ENCODE peak calls at places on chromosomes 1 and 21, in nine cellular contexts. M is tibial artery, C is left lung, V is HAP-1, R is aorta, N is heart right ventricle, S is stomach, F is testis, P is body of pancreas. I is an unnamed sample.
A peak's percentile ranks its signal among the peaks of the same experiment; 100 is the strongest.

GRCh38 chr1:5742032-5742431 is 250.2 kb downstream of the NPHP4 start:
- DNase-seq in C (peak; percentile 22), N (no peak), R (peak; percentile 46), P (no peak), F (no peak), S (no peak), M (peak; percentile 51), V (no peak), I (peak; percentile 1)

GRCh38 chr21:44657635-44658183 is at the start of gene KRTAP12-3:
- DNase-seq in F (no peak), P (no peak), C (no peak), M (no peak), N (no peak), R (no peak), V (no peak), S (no peak), I (no peak)

GRCh38 chr21:40242586-40242985 is 375.3 kb downstream of the PCP4 start:
- DNase-seq in F (no peak), V (no peak), R (no peak), P (no peak), S (no peak), M (no peak), C (no peak), N (no peak), I (no peak)

GRCh38 chr1:158374864-158375263 is 21.2 kb downstream of the CD1E start:
- DNase-seq in C (no peak), M (no peak), P (no peak), F (no peak), V (no peak), N (no peak), R (no peak), S (no peak), I (no peak)

GRCh38 chr21:23694396-23694795 is 1912.9 kb downstream of the MRPL39 start:
- DNase-seq in C (no peak), P (no peak), V (peak; percentile 30), R (no peak), S (no peak), N (no peak), F (no peak), M (no peak), I (no peak)

GRCh38 chr1:100606438-100606837 is 68.5 kb downstream of the GPR88 start:
- DNase-seq in F (peak; percentile 49), R (no peak), P (peak; percentile 26), M (no peak), N (peak; percentile 18), V (peak; percentile 52), C (peak; percentile 47), S (peak; percentile 47), I (peak; percentile 32)

GRCh38 chr1:79044974-79045650 is 38.6 kb upstream of the ADGRL4 start:
- DNase-seq in R (peak; percentile 73), V (no peak), C (no peak), P (no peak), N (no peak), S (no peak), M (no peak), F (no peak), I (no peak)

GRCh38 chr1:180530501-180530900 is 28.1 kb upstream of the ACBD6 start:
- DNase-seq in M (no peak), F (no peak), V (no peak), P (no peak), R (no peak), C (peak; percentile 69), N (no peak), S (no peak), I (no peak)

GRCh38 chr1:187338762-187339412 is 510.1 kb downstream of the PLA2G4A start:
- DNase-seq in S (no peak), P (no peak), F (no peak), N (no peak), C (no peak), M (no peak), R (no peak), V (no peak), I (no peak)

GRCh38 chr1:208917281-208917680 is 666.2 kb upstream of the CAMK1G start:
- DNase-seq in F (no peak), C (no peak), N (no peak), M (no peak), P (no peak), S (no peak), V (no peak), R (no peak), I (no peak)

GRCh38 chr1:235299514-235299858 is 28.5 kb downstream of the ARID4B start:
- DNase-seq in M (no peak), N (no peak), R (no peak), V (no peak), P (no peak), S (no peak), F (no peak), C (no peak), I (no peak)

GRCh38 chr1:34911465-34911864 is 18.0 kb downstream of the DLGAP3 start:
- DNase-seq in M (no peak), V (no peak), S (no peak), C (no peak), P (no peak), N (no peak), R (no peak), F (no peak), I (no peak)
- H3K36me3 ChIP-seq in M (no peaks in the 10 kb centered on the region), V (no peaks in the 10 kb centered on the region), S (no peaks in the 10 kb centered on the region), C (no peaks in the 10 kb centered on the region), P (no peaks in the 10 kb centered on the region), N (no peaks in the 10 kb centered on the region), R (no peaks in the 10 kb centered on the region), F (no peaks in the 10 kb centered on the region), I (no peaks in the 10 kb centered on the region)

GRCh38 chr1:17001760-17002523 is 9.8 kb downstream of the ATP13A2 start:
- DNase-seq in C (no peak), V (no peak), S (no peak), M (no peak), R (no peak), F (no peak), N (no peak), P (no peak), I (no peak)

GRCh38 chr1:16999863-17000262 is 11.9 kb downstream of the ATP13A2 start:
- DNase-seq in P (no peak), N (no peak), C (no peak), V (no peak), S (no peak), R (no peak), F (no peak), M (no peak), I (no peak)

GRCh38 chr1:17004466-17005364 is 7.0 kb downstream of the ATP13A2 start:
- DNase-seq in S (no peak), R (no peak), C (no peak), P (no peak), M (no peak), N (no peak), F (no peak), V (no peak), I (no peak)

GRCh38 chr1:17005365-17005740 is 6.4 kb downstream of the ATP13A2 start:
- DNase-seq in S (no peak), F (no peak), C (no peak), M (no peak), N (no peak), R (no peak), V (no peak), P (no peak), I (no peak)

GRCh38 chr1:17002524-17002902 is 9.2 kb downstream of the ATP13A2 start:
- DNase-seq in M (no peak), F (no peak), P (no peak), V (no peak), C (no peak), R (no peak), N (no peak), S (no peak), I (no peak)
- H3K36me3 ChIP-seq in M (peaks cover 87% of the 10 kb centered on the region), F (no peaks in the 10 kb centered on the region), P (peaks cover 29% of the 10 kb centered on the region), V (peaks cover 28% of the 10 kb centered on the region), C (peaks cover 79% of the 10 kb centered on the region), R (no peaks in the 10 kb centered on the region), N (no peaks in the 10 kb centered on the region), S (peaks cover 96% of the 10 kb centered on the region), I (peaks cover 5% of the 10 kb centered on the region)

GRCh38 chr1:151737479-151737878 is 16.2 kb downstream of the RIIAD1 start:
- DNase-seq in S (no peak), P (no peak), C (no peak), N (no peak), V (no peak), M (no peak), F (no peak), R (no peak), I (no peak)

GRCh38 chr1:151741516-151741915 is 20.2 kb downstream of the RIIAD1 start:
- DNase-seq in F (no peak), P (no peak), V (no peak), S (no peak), C (no peak), M (no peak), N (no peak), R (no peak), I (no peak)

GRCh38 chr1:151739590-151740355 is 18.5 kb downstream of the RIIAD1 start:
- DNase-seq in R (no peak), F (no peak), N (no peak), P (peak; percentile 29), C (no peak), V (no peak), S (peak; percentile 60), M (no peak), I (no peak)
- H3K36me3 ChIP-seq in R (no peaks in the 10 kb centered on the region), F (no peaks in the 10 kb centered on the region), N (no peaks in the 10 kb centered on the region), P (no peaks in the 10 kb centered on the region), C (no peaks in the 10 kb centered on the region), V (no peaks in the 10 kb centered on the region), S (no peaks in the 10 kb centered on the region), M (no peaks in the 10 kb centered on the region), I (no peaks in the 10 kb centered on the region)

DNA sequence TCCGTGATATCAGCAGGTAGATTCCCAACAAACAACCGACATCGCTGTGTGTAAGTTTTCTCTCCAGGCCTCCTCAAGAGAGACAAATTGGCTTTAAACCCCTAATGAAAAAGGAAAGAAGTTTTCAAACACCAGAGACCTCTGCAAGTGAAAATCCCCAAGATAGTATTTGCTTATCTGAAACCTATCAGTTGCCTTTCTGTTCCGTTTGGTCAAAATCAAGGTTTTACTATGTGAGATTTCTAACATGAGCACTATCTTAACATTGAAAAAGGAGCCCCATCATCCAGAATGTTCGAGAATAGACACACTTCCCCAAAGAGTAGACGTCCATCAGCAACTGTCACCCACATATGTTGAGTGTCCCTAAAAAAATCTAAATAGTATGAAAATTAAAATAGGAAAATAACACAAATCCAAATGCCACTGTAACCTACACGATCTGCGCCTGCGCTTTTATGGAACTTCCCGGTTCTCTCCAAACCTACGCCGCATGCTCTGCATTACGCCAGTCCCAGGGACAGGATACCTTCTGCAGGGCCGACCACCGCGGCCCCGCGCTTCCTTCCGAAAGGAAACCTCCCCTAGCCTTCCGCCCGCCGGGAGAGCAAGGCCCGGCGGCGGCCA is 1.4 kb downstream of the SFPQ start:
- DNase-seq in M (no peak), R (no peak), N (no peak), S (no peak), F (no peak), V (no peak), C (no peak), P (no peak), I (no peak)
- H3K36me3 ChIP-seq in M (peaks cover 49% of the 10 kb centered on the region), R (peaks cover 6% of the 10 kb centered on the region), N (no peaks in the 10 kb centered on the region), S (peaks cover 45% of the 10 kb centered on the region), F (peaks cover 6% of the 10 kb centered on the region), V (peaks cover 64% of the 10 kb centered on the region), C (peaks cover 49% of the 10 kb centered on the region), P (peaks cover 29% of the 10 kb centered on the region), I (peaks cover 16% of the 10 kb centered on the region)

DNA sequence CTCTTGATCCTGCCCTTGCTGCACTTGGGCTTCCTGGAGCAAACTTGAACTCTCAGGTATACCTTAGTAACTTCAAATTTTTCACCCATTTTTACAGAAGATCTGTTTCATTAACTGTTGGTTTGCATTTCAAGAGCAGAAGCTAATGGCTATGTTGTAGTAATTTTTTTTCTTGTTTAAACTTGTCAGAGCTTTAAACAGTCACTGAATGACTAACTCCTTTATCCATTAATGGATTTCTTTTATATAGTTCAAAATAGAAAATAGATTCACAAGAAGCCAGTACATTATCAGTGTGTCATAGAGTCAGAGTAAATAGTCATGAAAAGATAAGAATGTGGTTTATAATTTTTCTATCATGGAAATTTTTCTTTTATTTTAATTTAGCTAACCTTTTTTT is 13.6 kb downstream of the SRSF11 start:
- DNase-seq in R (no peak), M (no peak), V (no peak), P (no peak), F (no peak), C (no peak), N (no peak), S (no peak), I (no peak)
- H3K36me3 ChIP-seq in R (peaks cover 11% of the 10 kb centered on the region), M (peaks cover 94% of the 10 kb centered on the region), V (peaks cover 97% of the 10 kb centered on the region), P (peaks cover 39% of the 10 kb centered on the region), F (no peaks in the 10 kb centered on the region), C (peaks cover 100% of the 10 kb centered on the region), N (no peaks in the 10 kb centered on the region), S (peaks cover 99% of the 10 kb centered on the region), I (peaks cover 51% of the 10 kb centered on the region)